ENCODE peak calls at places on chromosome 7, in nine cellular contexts. J, Y, O, M, B, P, L, U and W are unnamed samples.

GRCh38 chr7:137258552-137258951 is 85.0 kb downstream of the PTN start:
- DNase-seq in J (no peak), Y (no peak), O (no peak), M (no peak), B (no peak), P (no peak), L (no peak), U (no peak), W (no peak)

GRCh38 chr7:98848918-98849317 is 20.9 kb downstream of the TMEM130 start:
- DNase-seq in J (no peak), Y (no peak), O (no peak), M (no peak), B (no peak), P (no peak), L (no peak), U (no peak), W (no peak)

GRCh38 chr7:92645531-92646061 is 55.4 kb upstream of the FAM133B start:
- DNase-seq in J (peak), Y (no peak), O (no peak), M (peak), B (no peak), P (no peak), L (no peak), U (no peak), W (peak)

GRCh38 chr7:16345979-16346958 is 75.1 kb downstream of the CRPPA start:
- DNase-seq in J (no peak), Y (no peak), O (no peak), M (no peak), B (no peak), P (peak), L (no peak), U (no peak), W (no peak)

GRCh38 chr7:80312139-80312661 is 177.6 kb downstream of the GNAI1 start:
- DNase-seq in J (peak), Y (no peak), O (no peak), M (no peak), B (no peak), P (peak), L (no peak), U (no peak), W (peak)

GRCh38 chr7:126727930-126728331 is 524.8 kb downstream of the GRM8 start:
- DNase-seq in J (no peak), Y (no peak), O (no peak), M (no peak), B (no peak), P (peak), L (no peak), U (no peak), W (no peak)

GRCh38 chr7:28980504-28981281 is 22.6 kb upstream of the TRIL start:
- DNase-seq in J (no peak), Y (no peak), O (no peak), M (no peak), B (no peak), P (no peak), L (no peak), U (no peak), W (no peak)

GRCh38 chr7:132895231-132895630 is 186.7 kb downstream of the CHCHD3 start:
- DNase-seq in J (no peak), Y (no peak), O (no peak), M (no peak), B (no peak), P (no peak), L (no peak), U (no peak), W (no peak)

GRCh38 chr7:41107330-41107937 is 595.5 kb downstream of the INHBA start:
- DNase-seq in J (peak), Y (no peak), O (no peak), M (no peak), B (no peak), P (peak), L (no peak), U (no peak), W (no peak)

GRCh38 chr7:27478104-27478503 is 184.6 kb downstream of the HIBADH start:
- DNase-seq in J (no peak), Y (no peak), O (no peak), M (no peak), B (no peak), P (no peak), L (no peak), U (no peak), W (no peak)

GRCh38 chr7:105829681-105830322 is 46.6 kb downstream of the ATXN7L1 start:
- DNase-seq in J (no peak), Y (no peak), O (no peak), M (no peak), B (no peak), P (peak), L (no peak), U (no peak), W (no peak)

GRCh38 chr7:107463139-107464078 is 6.4 kb upstream of the GPR22 start:
- DNase-seq in J (peak), Y (peak), O (no peak), M (peak), B (peak), P (peak), L (peak), U (peak), W (peak)

GRCh38 chr7:115613836-115614235 is 416.7 kb downstream of the TFEC start:
- DNase-seq in J (no peak), Y (no peak), O (no peak), M (no peak), B (no peak), P (no peak), L (no peak), U (no peak), W (no peak)

GRCh38 chr7:2954433-2954853 is 89.2 kb downstream of the CARD11 start:
- DNase-seq in J (no peak), Y (no peak), O (no peak), M (no peak), B (peak), P (no peak), L (peak), U (no peak), W (no peak)

GRCh38 chr7:88509341-88509740 is 202.6 kb upstream of the STEAP4 start:
- DNase-seq in J (no peak), Y (no peak), O (no peak), M (no peak), B (no peak), P (no peak), L (no peak), U (no peak), W (no peak)

GRCh38 chr7:149310113-149310836 is 48.3 kb downstream of the ZNF783 start:
- DNase-seq in J (peak), Y (no peak), O (no peak), M (no peak), B (no peak), P (peak), L (no peak), U (no peak), W (no peak)

GRCh38 chr7:143901360-143901709 is 641 bp downstream of the TCAF1 start:
- DNase-seq in J (peak), Y (peak), O (peak), M (peak), B (peak), P (peak), L (no peak), U (peak), W (peak)

GRCh38 chr7:130672146-130672545 is 3.6 kb upstream of the COPG2 start:
- DNase-seq in J (no peak), Y (no peak), O (no peak), M (no peak), B (no peak), P (no peak), L (no peak), U (no peak), W (no peak)

GRCh38 chr7:19248681-19249080 is 103.5 kb upstream of the FERD3L start:
- DNase-seq in J (no peak), Y (no peak), O (no peak), M (no peak), B (no peak), P (peak), L (no peak), U (no peak), W (no peak)

GRCh38 chr7:155489862-155490696 is 32.1 kb downstream of the EN2 start:
- DNase-seq in J (no peak), Y (peak), O (no peak), M (no peak), B (peak), P (no peak), L (no peak), U (peak), W (no peak)

GRCh38 chr7:119408596-119408995 is 864.4 kb upstream of the KCND2 start:
- DNase-seq in J (no peak), Y (no peak), O (no peak), M (no peak), B (no peak), P (no peak), L (no peak), U (no peak), W (no peak)

GRCh38 chr7:140212100-140212881 is 35.5 kb upstream of the KDM7A start:
- DNase-seq in J (no peak), Y (no peak), O (no peak), M (no peak), B (no peak), P (no peak), L (no peak), U (no peak), W (no peak)

GRCh38 chr7:120733143-120733542 is 124.8 kb downstream of the TSPAN12 start:
- DNase-seq in J (no peak), Y (no peak), O (no peak), M (no peak), B (no peak), P (peak), L (no peak), U (no peak), W (no peak)

GRCh38 chr7:41886906-41887311 is 184.0 kb upstream of the INHBA start:
- DNase-seq in J (peak), Y (no peak), O (no peak), M (peak), B (peak), P (peak), L (no peak), U (no peak), W (no peak)

GRCh38 chr7:39923086-39923485 is 27.0 kb upstream of the CDK13 start:
- DNase-seq in J (no peak), Y (no peak), O (no peak), M (no peak), B (no peak), P (no peak), L (no peak), U (no peak), W (no peak)

GRCh38 chr7:32591938-32592337 is 96.6 kb downstream of the AVL9 start:
- DNase-seq in J (no peak), Y (no peak), O (no peak), M (no peak), B (no peak), P (no peak), L (no peak), U (no peak), W (no peak)

GRCh38 chr7:91941450-91941849 is 788 bp downstream of the AKAP9 start:
- DNase-seq in J (peak), Y (peak), O (no peak), M (peak), B (peak), P (peak), L (peak), U (peak), W (peak)

GRCh38 chr7:120991570-120991969 is 3.1 kb downstream of the CPED1 start:
- DNase-seq in J (no peak), Y (no peak), O (no peak), M (no peak), B (no peak), P (peak), L (no peak), U (no peak), W (no peak)

GRCh38 chr7:15839415-15840100 is 153.1 kb upstream of the MEOX2 start:
- DNase-seq in J (peak), Y (peak), O (no peak), M (peak), B (peak), P (peak), L (no peak), U (peak), W (peak)

GRCh38 chr7:117269895-117270294 is 53.0 kb downstream of the WNT2 start:
- DNase-seq in J (no peak), Y (no peak), O (no peak), M (no peak), B (no peak), P (peak), L (no peak), U (no peak), W (no peak)

GRCh38 chr7:104980969-104981670 is 32.9 kb upstream of the KMT2E start:
- DNase-seq in J (peak), Y (peak), O (no peak), M (no peak), B (no peak), P (peak), L (no peak), U (no peak), W (no peak)

GRCh38 chr7:95718556-95719410 is 53.6 kb upstream of the DYNC1I1 start:
- DNase-seq in J (no peak), Y (no peak), O (no peak), M (no peak), B (no peak), P (peak), L (no peak), U (no peak), W (no peak)

GRCh38 chr7:95725170-95725569 is 47.2 kb upstream of the DYNC1I1 start:
- DNase-seq in J (no peak), Y (no peak), O (no peak), M (no peak), B (no peak), P (no peak), L (no peak), U (no peak), W (no peak)

DNA sequence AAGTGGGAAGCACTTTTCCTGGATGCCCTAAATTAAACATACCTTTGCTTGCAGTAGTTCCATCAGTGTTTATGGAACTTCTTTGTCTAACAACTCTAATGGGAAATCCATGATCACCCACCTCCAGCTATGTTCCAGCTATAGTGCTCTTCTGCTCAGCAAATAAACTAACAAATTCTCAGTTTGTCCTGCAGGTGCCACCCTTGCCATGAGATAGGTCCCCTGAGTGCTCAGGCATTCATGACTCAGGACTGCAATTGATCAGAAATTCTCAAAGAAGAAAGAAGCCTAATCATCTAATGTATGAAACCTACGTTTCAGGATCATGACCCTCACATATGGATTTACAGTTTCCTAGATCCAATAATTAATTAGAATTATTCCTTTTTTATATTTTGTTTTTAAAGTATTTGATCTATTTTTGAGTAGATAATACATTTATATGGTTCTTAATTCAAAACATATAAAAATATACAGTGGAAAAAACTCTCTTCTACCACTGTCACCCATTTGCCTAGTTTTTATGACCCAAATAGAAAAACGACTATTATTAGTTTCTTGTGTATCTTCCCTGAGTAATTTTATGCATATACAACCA is 48.7 kb upstream of the DYNC1I1 start:
- DNase-seq in J (peak), Y (peak), O (peak), M (no peak), B (no peak), P (peak), L (no peak), U (peak), W (peak)
- TF ChIP-seq CTCF in J (peak), Y (peak), O (peak), M (peak), B (no peak), P (peak), L (no peak), U (peak), W (peak)

DNA sequence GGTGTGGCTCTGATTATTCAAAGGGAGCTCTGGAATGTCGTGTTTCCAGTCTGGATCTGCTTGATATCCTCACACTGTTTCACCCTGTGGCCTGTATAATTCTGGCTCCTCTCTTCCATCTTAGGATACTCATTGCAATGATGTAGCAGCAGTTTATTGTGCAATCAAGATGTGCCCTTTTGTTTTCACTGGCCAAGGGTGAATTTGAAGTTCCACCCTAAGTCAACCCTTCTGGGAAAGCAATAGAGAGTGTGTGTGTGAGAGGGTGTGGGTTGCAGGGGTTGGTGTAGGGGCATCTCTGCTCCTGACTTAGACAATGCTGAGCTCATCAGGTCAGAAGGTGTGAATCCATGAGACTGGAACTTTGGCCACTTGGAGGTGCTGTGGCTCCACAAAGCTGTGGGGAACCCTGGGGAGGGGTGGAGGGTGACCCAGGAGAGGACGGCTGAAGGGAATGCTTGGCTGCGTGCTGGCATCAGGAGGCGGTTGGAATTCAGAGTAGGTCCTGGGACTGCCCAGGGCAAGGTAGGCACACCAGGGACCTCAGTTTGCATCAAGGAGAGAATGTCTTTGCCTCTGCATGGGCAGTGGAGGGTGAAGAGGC is 118.0 kb upstream of the PRSS58 start:
- DNase-seq in J (peak), Y (peak), O (no peak), M (no peak), B (no peak), P (no peak), L (no peak), U (no peak), W (no peak)
- TF ChIP-seq CTCF in J (peak), Y (peak), O (peak), M (no peak), B (no peak), P (no peak), L (no peak), U (no peak), W (no peak)

GRCh38 chr7:122269241-122269640 is 35.3 kb downstream of the FEZF1 start:
- DNase-seq in J (no peak), Y (no peak), O (no peak), M (no peak), B (no peak), P (no peak), L (no peak), U (no peak), W (no peak)

GRCh38 chr7:122268101-122268500 is 36.4 kb downstream of the FEZF1 start:
- DNase-seq in J (no peak), Y (no peak), O (no peak), M (no peak), B (no peak), P (no peak), L (no peak), U (no peak), W (no peak)

GRCh38 chr7:122273117-122273516 is 31.4 kb downstream of the FEZF1 start:
- DNase-seq in J (no peak), Y (no peak), O (no peak), M (no peak), B (no peak), P (no peak), L (no peak), U (no peak), W (no peak)
- TF ChIP-seq CTCF in J (no peak), Y (no peak), O (no peak), M (no peak), B (no peak), P (no peak), L (no peak), U (no peak), W (no peak)

GRCh38 chr7:148255333-148255732 is 335.2 kb upstream of the C7orf33 start:
- DNase-seq in J (no peak), Y (no peak), O (no peak), M (no peak), B (no peak), P (peak), L (no peak), U (no peak), W (no peak)
- TF ChIP-seq CTCF in J (peak), Y (no peak), O (peak), M (no peak), B (no peak), P (no peak), L (no peak), U (peak), W (no peak)

DNA sequence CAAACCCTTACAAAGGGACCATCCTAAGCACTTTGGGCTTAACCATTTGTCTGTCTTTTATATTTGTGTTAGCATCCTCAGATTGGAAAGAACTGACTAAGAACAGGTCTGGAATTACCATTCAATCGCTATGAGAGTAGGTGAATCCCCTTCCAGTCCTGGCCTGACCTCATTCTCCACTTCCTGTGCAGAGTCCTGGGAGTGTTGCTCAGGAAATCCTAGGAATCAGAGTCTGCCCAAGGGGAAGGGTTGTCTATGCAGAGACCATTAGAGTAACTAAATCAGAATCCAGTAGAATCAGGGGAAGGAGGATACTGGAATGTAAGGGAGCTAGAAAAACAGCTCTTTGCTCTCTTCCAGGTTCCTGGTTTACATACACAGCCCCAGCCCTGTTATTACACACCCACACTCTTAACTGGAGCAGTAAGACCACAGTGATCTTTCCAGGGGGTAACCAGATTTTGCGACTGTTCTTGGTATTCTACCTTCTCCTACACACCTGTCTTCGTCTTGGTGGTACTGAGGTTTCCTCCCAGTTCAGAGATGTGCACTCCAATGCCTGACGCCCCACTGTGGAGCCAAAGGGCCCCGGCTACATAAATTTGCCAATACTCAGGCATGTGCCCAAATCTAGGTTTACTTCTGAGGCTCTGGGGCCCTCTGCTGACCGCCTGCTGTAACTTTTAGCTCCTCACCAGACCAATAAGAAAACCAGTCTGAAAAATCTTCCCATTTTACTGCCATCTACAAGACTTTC is 103.7 kb downstream of the RNF216 start:
- DNase-seq in J (peak), Y (peak), O (peak), M (peak), B (no peak), P (peak), L (no peak), U (peak), W (peak)
- TF ChIP-seq CTCF in J (peak), Y (peak), O (peak), M (peak), B (peak), P (peak), L (peak), U (peak), W (peak)

DNA sequence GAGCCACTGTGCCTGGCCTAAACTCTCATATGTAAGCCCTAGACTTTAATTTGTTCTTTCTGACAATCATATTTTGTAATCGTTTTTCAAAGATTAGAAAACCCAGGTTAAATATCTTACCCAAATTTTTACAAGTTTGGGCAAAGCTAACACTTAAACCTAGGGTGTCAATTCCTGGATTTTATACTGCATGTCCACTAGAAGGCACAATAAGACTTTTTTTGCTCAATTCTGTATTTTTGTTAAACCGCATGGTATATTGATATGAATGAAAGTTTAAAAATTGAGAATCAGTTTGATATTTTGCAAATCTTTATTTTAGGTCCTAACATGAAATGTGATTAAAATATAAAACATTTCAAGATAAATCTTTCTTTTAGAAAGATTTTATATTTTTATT is 29.3 kb downstream of the DYNC2I1 start:
- DNase-seq in J (no peak), Y (no peak), O (no peak), M (no peak), B (no peak), P (peak), L (no peak), U (no peak), W (no peak)
- TF ChIP-seq CTCF in J (peak), Y (peak), O (peak), M (peak), B (no peak), P (peak), L (no peak), U (peak), W (peak)